ENCODE peak calls at places on chromosomes 12 and 14, in eight cellular contexts. G is HCT116, A is fibroblast of lung, W is astrocyte, L is IMR-90, O is PC-3, H is PC-9, N is DND-41. D is an unnamed sample.

GRCh38 chr12:14314801-14315200 is 50.7 kb upstream of the ATF7IP start:
- DNase-seq in G (no peak), A (no peak), W (no peak), L (no peak), O (no peak), H (no peak), N (no peak), D (no peak)

GRCh38 chr12:41479431-41479830 is 291.3 kb downstream of the PDZRN4 start:
- DNase-seq in G (no peak), A (no peak), W (no peak), L (no peak), O (no peak), H (no peak), N (no peak), D (no peak)

GRCh38 chr12:121092034-121092433 is 40.6 kb upstream of the P2RX7 start:
- DNase-seq in G (no peak), A (no peak), W (no peak), L (no peak), O (no peak), H (no peak), N (no peak), D (no peak)

GRCh38 chr12:68178184-68178583 is 18.6 kb upstream of the IFNG start:
- DNase-seq in G (no peak), A (no peak), W (no peak), L (no peak), O (no peak), H (no peak), N (no peak), D (no peak)

GRCh38 chr12:121713257-121714155 is 954 bp downstream of the TMEM120B start:
- DNase-seq in G (no peak), A (peak; percentile 22), W (no peak), L (peak; percentile 36), O (peak; percentile 26), H (no peak), N (no peak), D (peak; percentile 80)

GRCh38 chr14:105487986-105488777 is 1.5 kb downstream of the CRIP1 start:
- DNase-seq in G (no peak), A (no peak), W (no peak), L (no peak), O (no peak), H (peak; percentile 45), N (no peak), D (no peak)

GRCh38 chr14:105178069-105178867 is 2.8 kb downstream of the NUDT14 start:
- DNase-seq in G (no peak), A (no peak), W (no peak), L (no peak), O (no peak), H (no peak), N (no peak), D (no peak)

GRCh38 chr12:123106640-123107359 is 44.1 kb downstream of the PITPNM2 start:
- DNase-seq in G (no peak), A (no peak), W (no peak), L (no peak), O (peak; percentile 39), H (peak; percentile 50), N (peak; percentile 31), D (no peak)

GRCh38 chr12:89073027-89073398 is 279.3 kb downstream of the DUSP6 start:
- DNase-seq in G (no peak), A (peak; percentile 72), W (peak; percentile 88), L (peak; percentile 96), O (peak; percentile 77), H (no peak), N (no peak), D (peak; percentile 65)

GRCh38 chr14:52259452-52259851 is 8.0 kb upstream of the PTGDR start:
- DNase-seq in G (no peak), A (peak; percentile 30), W (no peak), L (no peak), O (no peak), H (no peak), N (peak; percentile 86), D (no peak)

DNA sequence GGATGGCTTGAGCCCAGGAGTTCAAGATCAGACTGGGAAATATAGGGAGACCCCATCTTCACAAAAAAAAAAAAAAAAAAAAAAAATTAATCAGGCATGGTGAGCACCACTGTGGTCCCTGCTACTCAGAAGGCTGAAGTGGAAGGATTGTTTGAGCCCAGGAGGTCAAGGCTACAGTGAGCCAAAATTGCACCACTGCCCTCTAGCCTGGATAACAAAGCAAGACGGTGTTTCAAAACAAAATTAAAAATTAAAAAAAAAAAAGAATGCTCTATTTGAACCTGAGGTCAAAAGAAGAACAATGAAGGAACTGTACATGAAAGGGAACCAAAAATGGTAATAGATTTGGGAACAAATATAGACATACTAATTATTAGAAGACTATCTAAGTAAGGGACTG is 40.4 kb downstream of the BMP4 start:
- DNase-seq in G (no peak), A (no peak), W (no peak), L (no peak), O (no peak), H (no peak), N (no peak), D (no peak)
- TF ChIP-seq CTCF in G (no peak), A (no peak), W (no peak), L (no peak), O (no peak), H (no peak), N (no peak), D (no peak)

GRCh38 chr12:51890135-51890464 is 2.2 kb downstream of the ANKRD33 start:
- DNase-seq in G (no peak), A (no peak), W (no peak), L (no peak), O (no peak), H (no peak), N (no peak), D (peak; percentile 61)

GRCh38 chr12:51887476-51888315 is at the start of gene ANKRD33:
- DNase-seq in G (no peak), A (peak; percentile 28), W (no peak), L (no peak), O (no peak), H (no peak), N (no peak), D (peak; percentile 89)

GRCh38 chr12:51888316-51889215 is 663 bp downstream of the ANKRD33 start:
- DNase-seq in G (no peak), A (no peak), W (no peak), L (no peak), O (no peak), H (no peak), N (no peak), D (no peak)

GRCh38 chr12:51890511-51891171 is 2.7 kb downstream of the ANKRD33 start:
- DNase-seq in G (no peak), A (no peak), W (no peak), L (no peak), O (no peak), H (no peak), N (no peak), D (no peak)

DNA sequence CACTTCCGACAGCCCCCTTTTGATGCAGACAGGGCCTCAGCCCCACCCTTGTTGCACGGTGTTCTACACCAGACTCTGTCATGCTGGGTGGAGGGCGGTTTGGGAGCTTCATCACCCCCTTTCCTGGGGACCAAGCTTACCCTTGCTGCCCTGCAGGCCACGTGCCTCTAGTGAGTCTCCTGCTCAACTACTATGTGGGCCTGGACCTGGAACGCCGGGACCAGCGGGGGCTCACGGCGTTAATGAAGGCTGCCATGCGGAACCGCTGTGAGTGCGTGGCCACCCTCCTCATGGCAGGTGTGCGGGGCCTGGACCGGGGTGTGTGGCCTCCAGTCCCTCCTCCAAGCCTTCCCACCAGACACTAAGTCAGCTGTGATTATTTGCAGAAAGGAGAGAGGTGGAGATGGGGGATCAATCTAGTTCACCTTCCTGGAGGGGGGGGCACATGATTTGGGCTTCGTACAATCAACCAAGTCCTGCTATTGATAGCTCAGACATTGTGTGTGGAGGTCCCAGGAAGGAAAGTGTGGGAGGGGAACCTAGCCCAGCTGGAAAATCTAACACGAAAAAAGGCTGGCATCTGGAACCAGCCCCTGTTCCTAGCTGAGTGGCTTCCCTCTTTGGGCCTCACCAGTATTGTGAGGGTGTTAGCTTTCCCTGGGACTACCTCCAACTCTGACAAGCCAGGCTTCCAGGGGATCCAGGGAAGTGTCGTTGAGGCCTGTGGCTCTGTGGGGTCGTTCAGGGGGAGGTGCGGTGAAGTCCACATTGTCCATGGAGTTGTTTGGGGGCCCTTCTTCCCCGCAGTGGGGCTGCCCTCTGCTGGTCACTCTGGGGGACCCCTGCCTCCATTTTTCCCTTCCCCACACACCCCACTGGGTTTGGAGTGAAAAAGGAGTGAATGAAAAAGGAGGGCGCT is 1.6 kb downstream of the ANKRD33 start:
- DNase-seq in G (no peak), A (peak; percentile 26), W (no peak), L (no peak), O (no peak), H (no peak), N (no peak), D (peak; percentile 85)
- H3K27ac ChIP-seq in G (no peak overlapping the region), A (no peak overlapping the region), W (no peak overlapping the region), L (no peak overlapping the region), O (no peak overlapping the region), H (no peak overlapping the region), N (no peak overlapping the region), D (no peak overlapping the region)

GRCh38 chr12:57372233-57372632 is 58.6 kb downstream of the R3HDM2 start:
- DNase-seq in G (no peak), A (peak; percentile 33), W (peak; percentile 18), L (peak; percentile 78), O (no peak), H (no peak), N (no peak), D (no peak)
- H2AFZ ChIP-seq in G (no peak overlapping the region), A (no peak overlapping the region), W (no peak overlapping the region), L (no peak overlapping the region), O (no peak overlapping the region), H (no peak overlapping the region), N (no peak overlapping the region), D (no peak overlapping the region)

GRCh38 chr12:76688627-76689026 is 75.3 kb upstream of the ZDHHC17 start:
- DNase-seq in G (no peak), A (no peak), W (no peak), L (no peak), O (no peak), H (no peak), N (no peak), D (peak; percentile 30)
- TF ChIP-seq CTCF in G (peak; percentile 46), A (no peak), W (peak; percentile 17), L (peak; percentile 24), O (peak; percentile 51), H (no peak), N (peak; percentile 23), D (peak; percentile 51)

D was measured in osteoblast.